ENCODE peak calls at places on chromosome X, in five cellular contexts. One of them, this sample, is unnamed. For H3K4me1, the result is how much of the 10 kb centered on the place peaks cover.

GRCh38 chrX:94695910-94696309 is 1021.9 kb downstream of the FAM133A start:
- DNase-seq in ovary: no peak
- DNase-seq in kidney: no peak
- DNase-seq in Peyer's patch: no peak
- DNase-seq in stomach: no peak
- DNase-seq in this sample: no peak

GRCh38 chrX:110786486-110786885 is 9.1 kb downstream of the CHRDL1 start:
- DNase-seq in ovary: no peak
- DNase-seq in kidney: no peak
- DNase-seq in Peyer's patch: no peak
- DNase-seq in stomach: no peak
- DNase-seq in this sample: no peak

GRCh38 chrX:83658731-83659130 is 150.6 kb downstream of the POU3F4 start:
- DNase-seq in ovary: no peak
- DNase-seq in kidney: no peak
- DNase-seq in Peyer's patch: no peak
- DNase-seq in stomach: no peak
- DNase-seq in this sample: no peak

GRCh38 chrX:44954562-44954961 is 81.6 kb downstream of the KDM6A start:
- DNase-seq in ovary: no peak
- DNase-seq in kidney: no peak
- DNase-seq in Peyer's patch: no peak
- DNase-seq in stomach: no peak
- DNase-seq in this sample: no peak

GRCh38 chrX:40146471-40147398 is 49.0 kb upstream of the BCOR start:
- DNase-seq in ovary: peak
- DNase-seq in kidney: no peak
- DNase-seq in Peyer's patch: peak
- DNase-seq in stomach: no peak
- DNase-seq in this sample: peak

GRCh38 chrX:152936306-152936705 is 38.4 kb downstream of the ZNF185 start:
- DNase-seq in ovary: no peak
- DNase-seq in kidney: no peak
- DNase-seq in Peyer's patch: no peak
- DNase-seq in stomach: no peak
- DNase-seq in this sample: no peak

GRCh38 chrX:109886122-109886761 is 116.7 kb upstream of the TMEM164 start:
- DNase-seq in ovary: no peak
- DNase-seq in kidney: no peak
- DNase-seq in Peyer's patch: no peak
- DNase-seq in stomach: peak
- DNase-seq in this sample: peak

GRCh38 chrX:4315891-4316290 is 602.4 kb upstream of the PRKX start:
- DNase-seq in ovary: no peak
- DNase-seq in kidney: no peak
- DNase-seq in Peyer's patch: no peak
- DNase-seq in stomach: no peak
- DNase-seq in this sample: no peak

GRCh38 chrX:64570204-64570603 is 175.0 kb upstream of the MTMR8 start:
- DNase-seq in ovary: no peak
- DNase-seq in kidney: no peak
- DNase-seq in Peyer's patch: no peak
- DNase-seq in stomach: no peak
- DNase-seq in this sample: no peak

GRCh38 chrX:116806288-116806802 is 343.6 kb upstream of the CT83 start:
- DNase-seq in ovary: no peak
- DNase-seq in kidney: no peak
- DNase-seq in Peyer's patch: no peak
- DNase-seq in stomach: no peak
- DNase-seq in this sample: no peak

GRCh38 chrX:11770320-11770719 is 12.3 kb downstream of the MSL3 start:
- DNase-seq in ovary: peak
- DNase-seq in kidney: no peak
- DNase-seq in Peyer's patch: no peak
- DNase-seq in stomach: peak
- DNase-seq in this sample: peak

GRCh38 chrX:130028196-130028595 is 45.8 kb downstream of the BCORL1 start:
- DNase-seq in ovary: no peak
- DNase-seq in kidney: no peak
- DNase-seq in Peyer's patch: peak
- DNase-seq in stomach: peak
- DNase-seq in this sample: peak

GRCh38 chrX:17700976-17701375 is 36.3 kb upstream of the SCML1 start:
- DNase-seq in ovary: no peak
- DNase-seq in kidney: no peak
- DNase-seq in Peyer's patch: no peak
- DNase-seq in stomach: no peak
- DNase-seq in this sample: no peak

GRCh38 chrX:109672239-109672638 is 47.3 kb upstream of the KCNE5 start:
- DNase-seq in ovary: no peak
- DNase-seq in kidney: no peak
- DNase-seq in Peyer's patch: no peak
- DNase-seq in stomach: no peak
- DNase-seq in this sample: no peak

GRCh38 chrX:56947695-56948094 is 47.6 kb downstream of the SPIN3 start:
- DNase-seq in ovary: no peak
- DNase-seq in kidney: no peak
- DNase-seq in Peyer's patch: no peak
- DNase-seq in stomach: no peak
- DNase-seq in this sample: no peak

GRCh38 chrX:50770702-50771101 is 43.3 kb downstream of the SHROOM4 start:
- DNase-seq in ovary: no peak
- DNase-seq in kidney: peak
- DNase-seq in Peyer's patch: peak
- DNase-seq in stomach: no peak
- DNase-seq in this sample: peak

GRCh38 chrX:115029869-115030564 is 12.6 kb upstream of the IL13RA2 start:
- DNase-seq in ovary: no peak
- DNase-seq in kidney: no peak
- DNase-seq in Peyer's patch: no peak
- DNase-seq in stomach: no peak
- DNase-seq in this sample: peak

GRCh38 chrX:48665991-48666390 is 17.6 kb upstream of the WAS start:
- DNase-seq in ovary: no peak
- DNase-seq in kidney: no peak
- DNase-seq in Peyer's patch: no peak
- DNase-seq in stomach: no peak
- DNase-seq in this sample: no peak

GRCh38 chrX:103584606-103585005 is 709 bp upstream of the TCEAL4 start:
- DNase-seq in ovary: no peak
- DNase-seq in kidney: no peak
- DNase-seq in Peyer's patch: no peak
- DNase-seq in stomach: no peak
- DNase-seq in this sample: no peak

GRCh38 chrX:149283853-149284252 is 221.3 kb downstream of the IDS start:
- DNase-seq in ovary: no peak
- DNase-seq in kidney: no peak
- DNase-seq in Peyer's patch: no peak
- DNase-seq in stomach: no peak
- DNase-seq in this sample: no peak

GRCh38 chrX:149282909-149283308 is 222.2 kb downstream of the IDS start:
- DNase-seq in ovary: no peak
- DNase-seq in kidney: no peak
- DNase-seq in Peyer's patch: no peak
- DNase-seq in stomach: no peak
- DNase-seq in this sample: no peak

GRCh38 chrX:149286940-149287349 is 218.2 kb downstream of the IDS start:
- DNase-seq in ovary: no peak
- DNase-seq in kidney: no peak
- DNase-seq in Peyer's patch: no peak
- DNase-seq in stomach: peak
- DNase-seq in this sample: peak

GRCh38 chrX:149280011-149280410 is 225.1 kb downstream of the IDS start:
- DNase-seq in ovary: no peak
- DNase-seq in kidney: no peak
- DNase-seq in Peyer's patch: no peak
- DNase-seq in stomach: no peak
- DNase-seq in this sample: no peak

DNA sequence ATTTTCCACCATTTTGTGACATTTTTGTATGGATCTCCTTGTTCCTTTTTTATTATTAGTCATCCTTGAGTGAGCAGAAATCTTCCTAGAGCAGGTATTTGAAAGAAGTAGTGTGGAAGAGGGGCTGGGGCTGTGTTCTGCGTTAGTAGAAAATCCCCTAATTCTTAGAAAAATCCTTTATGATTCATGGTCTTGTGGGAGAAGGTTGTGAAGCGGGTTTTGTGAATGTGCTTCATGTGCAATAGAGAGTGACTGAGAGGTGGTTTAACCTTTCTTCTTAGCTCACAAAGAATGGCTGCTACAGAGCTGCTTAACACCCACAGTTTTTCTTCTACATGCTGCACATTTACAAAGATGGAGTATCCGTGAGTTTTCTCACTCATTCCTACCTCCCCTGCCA is 220.5 kb downstream of the IDS start:
- DNase-seq in ovary: no peak
- DNase-seq in kidney: no peak
- DNase-seq in Peyer's patch: no peak
- DNase-seq in stomach: no peak
- DNase-seq in this sample: no peak
- H3K4me1 ChIP-seq in ovary: under half
- H3K4me1 ChIP-seq in kidney: under half
- H3K4me1 ChIP-seq in Peyer's patch: under half
- H3K4me1 ChIP-seq in stomach: under half
- H3K4me1 ChIP-seq in this sample: under half

GRCh38 chrX:100413231-100413630 is 3.2 kb upstream of the PCDH19 start:
- DNase-seq in ovary: peak
- DNase-seq in kidney: no peak
- DNase-seq in Peyer's patch: no peak
- DNase-seq in stomach: peak
- DNase-seq in this sample: peak
- TF ChIP-seq CTCF in ovary: peak
- TF ChIP-seq CTCF in kidney: peak
- TF ChIP-seq CTCF in Peyer's patch: no peak
- TF ChIP-seq CTCF in stomach: peak
- TF ChIP-seq CTCF in this sample: peak

GRCh38 chrX:112851806-112852205 is 11.2 kb upstream of the AMOT start:
- DNase-seq in ovary: peak
- DNase-seq in kidney: no peak
- DNase-seq in Peyer's patch: no peak
- DNase-seq in stomach: no peak
- DNase-seq in this sample: peak
- H3K4me1 ChIP-seq in ovary: under half
- H3K4me1 ChIP-seq in kidney: under half
- H3K4me1 ChIP-seq in Peyer's patch: under half
- H3K4me1 ChIP-seq in stomach: under half
- H3K4me1 ChIP-seq in this sample: under half

DNA sequence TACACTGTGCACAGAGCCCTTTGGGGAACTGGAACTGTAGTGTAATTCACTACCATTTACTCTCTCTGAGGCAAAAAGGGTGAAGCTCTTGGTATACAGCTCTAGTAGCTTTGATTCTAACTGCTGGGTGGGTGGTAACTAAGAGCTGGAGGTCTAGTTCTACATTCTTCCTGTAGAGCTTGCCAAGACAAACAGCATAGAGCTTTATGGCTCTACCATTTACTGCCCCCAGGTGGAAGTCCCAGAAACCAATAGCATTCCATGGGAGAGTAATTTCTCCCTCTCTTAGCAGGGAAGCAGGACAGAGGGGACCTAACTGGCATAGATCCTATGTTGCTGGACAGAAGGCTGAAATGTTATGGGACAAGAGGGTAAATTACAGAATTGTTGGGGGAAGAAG is 26.7 kb downstream of the HDAC8 start:
- DNase-seq in ovary: no peak
- DNase-seq in kidney: no peak
- DNase-seq in Peyer's patch: no peak
- DNase-seq in stomach: no peak
- DNase-seq in this sample: peak
- TF ChIP-seq CTCF in ovary: no peak
- TF ChIP-seq CTCF in kidney: no peak
- TF ChIP-seq CTCF in Peyer's patch: no peak
- TF ChIP-seq CTCF in stomach: no peak
- TF ChIP-seq CTCF in this sample: peak

DNA sequence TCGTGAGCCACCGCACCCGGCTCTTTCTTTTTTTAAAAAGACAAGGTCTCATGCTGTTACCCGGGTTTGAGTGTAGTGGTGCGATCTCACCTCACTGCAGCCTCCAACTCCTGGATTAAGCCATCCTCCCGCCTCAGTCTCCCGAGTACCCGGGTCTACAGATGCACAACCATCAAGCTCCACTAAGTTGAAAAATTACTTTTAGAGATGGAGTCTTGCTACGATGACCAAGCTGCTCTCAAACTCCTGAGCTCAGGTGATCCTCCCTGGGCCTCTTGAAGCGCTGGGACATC is 2.0 kb downstream of the SLC25A6 start:
- DNase-seq in ovary: peak
- DNase-seq in kidney: no peak
- DNase-seq in Peyer's patch: no peak
- DNase-seq in stomach: no peak
- DNase-seq in this sample: no peak
- H3K4me1 ChIP-seq in ovary: under half
- H3K4me1 ChIP-seq in kidney: under half
- H3K4me1 ChIP-seq in Peyer's patch: under half
- H3K4me1 ChIP-seq in stomach: under half
- H3K4me1 ChIP-seq in this sample: under half

GRCh38 chrX:46647251-46647650 is 73.7 kb downstream of the CHST7 start:
- DNase-seq in ovary: no peak
- DNase-seq in kidney: no peak
- DNase-seq in Peyer's patch: no peak
- DNase-seq in stomach: no peak
- DNase-seq in this sample: no peak
- TF ChIP-seq CTCF in ovary: no peak
- TF ChIP-seq CTCF in kidney: no peak
- TF ChIP-seq CTCF in Peyer's patch: no peak
- TF ChIP-seq CTCF in stomach: no peak
- TF ChIP-seq CTCF in this sample: no peak

DNA sequence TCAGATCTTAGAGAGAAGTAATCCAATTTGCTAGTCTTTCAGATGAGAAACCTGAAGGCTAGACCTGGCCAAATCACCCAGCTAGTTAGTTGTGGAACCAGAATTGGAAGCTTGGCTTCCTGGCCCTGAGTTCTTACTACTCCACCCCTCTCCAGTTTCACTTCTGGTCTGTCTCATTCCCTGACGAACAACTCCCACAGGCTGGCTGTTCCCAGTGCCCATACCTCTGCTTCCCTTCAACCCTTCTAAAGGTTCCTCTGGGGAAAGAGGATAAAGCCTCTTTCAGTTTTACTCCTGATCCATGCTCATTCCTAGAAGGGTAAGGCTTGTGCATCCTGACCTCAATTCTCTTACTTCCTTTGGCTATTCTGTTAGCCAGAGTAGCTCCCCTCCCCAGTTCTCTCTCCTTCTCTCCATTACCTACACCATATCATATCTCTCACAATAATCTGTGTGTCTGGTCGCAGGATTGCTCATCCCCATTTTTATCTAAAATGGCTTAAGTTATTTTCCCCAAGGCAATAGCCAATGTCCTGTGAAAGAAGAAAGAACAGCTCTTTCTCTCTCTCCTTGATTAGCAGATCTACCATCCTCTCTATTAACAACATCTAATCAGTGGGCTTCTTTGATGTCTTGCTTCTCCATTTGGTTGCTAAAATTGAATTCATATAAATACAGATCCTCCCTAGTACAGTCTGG is 155.0 kb upstream of the MAOA start:
- DNase-seq in ovary: no peak
- DNase-seq in kidney: no peak
- DNase-seq in Peyer's patch: no peak
- DNase-seq in stomach: no peak
- DNase-seq in this sample: no peak
- H3K4me1 ChIP-seq in ovary: under half
- H3K4me1 ChIP-seq in kidney: under half
- H3K4me1 ChIP-seq in Peyer's patch: under half
- H3K4me1 ChIP-seq in stomach: under half
- H3K4me1 ChIP-seq in this sample: under half

GRCh38 chrX:120664081-120664480 is 34.2 kb upstream of the C1GALT1C1 start:
- DNase-seq in ovary: no peak
- DNase-seq in kidney: no peak
- DNase-seq in Peyer's patch: no peak
- DNase-seq in stomach: no peak
- DNase-seq in this sample: peak
- TF ChIP-seq CTCF in ovary: no peak
- TF ChIP-seq CTCF in kidney: no peak
- TF ChIP-seq CTCF in Peyer's patch: no peak
- TF ChIP-seq CTCF in stomach: peak
- TF ChIP-seq CTCF in this sample: peak